ENCODE peak calls at places on chromosome 14, in eight cellular contexts. Z is activated CD4-positive, alpha-beta T cell treated with anti-CD3 and anti-CD28 coated beads for 48 hours; M is sigmoid colon; F is activated naive CD4-positive, alpha-beta T cell; C is AG04450; D is spleen; X is IMR-90; K is WERI-Rb-1. R is an unnamed sample.

GRCh38 chr14:103422981-103423600 is 37.9 kb downstream of the MARK3 start:
- DNase-seq in K (no peak), F (no peak), C (no peak), D (no peak), X (peak), M (no peak), Z (no peak), R (no peak)

GRCh38 chr14:23302290-23303225 is at the start of gene PPP1R3E:
- DNase-seq in X (peak), C (no peak), K (peak), D (peak), F (peak), M (peak), Z (peak), R (no peak)

GRCh38 chr14:72730468-72730867 is 163.4 kb downstream of the DPF3 start:
- DNase-seq in K (no peak), F (no peak), Z (no peak), D (no peak), M (no peak), C (no peak), X (no peak), R (no peak)

GRCh38 chr14:35337074-35337556 is 44.9 kb downstream of the PSMA6 start:
- DNase-seq in X (no peak), D (no peak), C (no peak), F (no peak), Z (no peak), K (no peak), M (no peak), R (no peak)

GRCh38 chr14:56196274-56196673 is 78.1 kb downstream of the PELI2 start:
- DNase-seq in X (peak), D (no peak), C (peak), K (no peak), F (no peak), Z (no peak), M (no peak), R (no peak)

GRCh38 chr14:50001146-50001998 is 108.5 kb downstream of the ARF6 start:
- DNase-seq in C (no peak), M (no peak), F (peak), D (peak), X (peak), Z (peak), K (peak), R (peak)

GRCh38 chr14:41548666-41549065 is 58.0 kb upstream of the LRFN5 start:
- DNase-seq in F (no peak), X (peak), K (no peak), D (no peak), Z (no peak), C (peak), M (no peak), R (no peak)

GRCh38 chr14:57389646-57390036 is 745 bp upstream of the NAA30 start:
- DNase-seq in D (no peak), F (no peak), Z (no peak), K (peak), C (no peak), M (no peak), X (no peak), R (no peak)

GRCh38 chr14:38867561-38868150 is 235.4 kb downstream of the SEC23A start:
- DNase-seq in Z (peak), F (peak), K (peak), M (peak), D (no peak), X (peak), C (peak), R (peak)

GRCh38 chr14:63308723-63309317 is 9.9 kb downstream of the GPHB5 start:
- DNase-seq in F (no peak), X (peak), C (no peak), M (no peak), D (no peak), K (peak), Z (peak), R (no peak)

GRCh38 chr14:99602054-99602787 is 1.8 kb downstream of the CCDC85C start:
- DNase-seq in K (no peak), D (no peak), F (no peak), C (no peak), X (peak), M (peak), Z (no peak), R (no peak)

GRCh38 chr14:104370256-104370870 is 209.2 kb upstream of the C14orf180 start:
- DNase-seq in X (no peak), D (no peak), Z (no peak), C (no peak), F (no peak), M (no peak), K (peak), R (no peak)

GRCh38 chr14:47278233-47278842 is 397.1 kb downstream of the MDGA2 start:
- DNase-seq in Z (peak), M (no peak), X (no peak), D (no peak), F (no peak), K (peak), C (no peak), R (no peak)

GRCh38 chr14:24071144-24071697 is at the start of gene CPNE6:
- DNase-seq in D (peak), F (no peak), X (no peak), M (no peak), K (no peak), C (no peak), Z (peak), R (no peak)

GRCh38 chr14:60204843-60205774 is 39.9 kb upstream of the DHRS7 start:
- DNase-seq in M (no peak), F (no peak), D (no peak), K (no peak), X (no peak), C (no peak), Z (no peak), R (no peak)

GRCh38 chr14:76771432-76771980 is 10.2 kb downstream of the VASH1 start:
- DNase-seq in X (no peak), F (no peak), C (no peak), Z (no peak), K (no peak), D (peak), M (peak), R (no peak)

GRCh38 chr14:92316937-92317336 is 6.0 kb upstream of the SLC24A4 start:
- DNase-seq in Z (no peak), X (no peak), M (no peak), F (no peak), K (no peak), C (no peak), D (no peak), R (no peak)

GRCh38 chr14:39773387-39773786 is 341.2 kb upstream of the FBXO33 start:
- DNase-seq in F (no peak), X (no peak), M (no peak), D (no peak), K (no peak), Z (no peak), C (no peak), R (no peak)

GRCh38 chr14:69268763-69269162 is 8.8 kb downstream of the GALNT16 start:
- DNase-seq in F (no peak), C (no peak), M (no peak), D (no peak), X (peak), Z (no peak), K (no peak), R (no peak)

GRCh38 chr14:94174622-94175402 is 690 bp downstream of the PPP4R4 start:
- DNase-seq in K (peak), F (no peak), C (no peak), M (peak), X (no peak), D (no peak), Z (peak), R (no peak)

GRCh38 chr14:93035917-93036651 is 79.6 kb downstream of the ITPK1 start:
- DNase-seq in X (no peak), M (peak), K (no peak), C (no peak), D (peak), F (no peak), Z (no peak), R (no peak)

GRCh38 chr14:35331605-35332516 is 39.7 kb downstream of the PSMA6 start:
- DNase-seq in K (no peak), Z (no peak), C (no peak), D (no peak), X (peak), M (no peak), F (no peak), R (peak)

GRCh38 chr14:104289485-104289884 is 151.1 kb downstream of the KIF26A start:
- DNase-seq in Z (no peak), M (peak), K (no peak), C (no peak), X (no peak), F (no peak), D (no peak), R (no peak)

GRCh38 chr14:65476290-65476941 is 63.9 kb downstream of the FUT8 start:
- DNase-seq in F (no peak), M (no peak), D (no peak), Z (no peak), K (no peak), X (no peak), C (no peak), R (no peak)

GRCh38 chr14:88310021-88310420 is 13.0 kb downstream of the KCNK10 start:
- DNase-seq in Z (no peak), X (no peak), D (no peak), C (no peak), F (no peak), K (no peak), M (no peak), R (no peak)

GRCh38 chr14:75334191-75335051 is 55.8 kb downstream of the FOS start:
- DNase-seq in D (peak), F (peak), K (no peak), Z (peak), X (peak), C (no peak), M (peak), R (peak)

GRCh38 chr14:91315844-91316267 is 71.4 kb upstream of the GPR68 start:
- DNase-seq in M (no peak), Z (peak), C (no peak), F (peak), D (peak), X (no peak), K (no peak), R (peak)

GRCh38 chr14:62629070-62629580 is 416.1 kb downstream of the KCNH5 start:
- DNase-seq in M (no peak), Z (no peak), D (no peak), F (no peak), K (no peak), X (no peak), C (no peak), R (no peak)

GRCh38 chr14:68596701-68597100 is 196.2 kb downstream of the ZFP36L1 start:
- DNase-seq in D (no peak), Z (no peak), C (no peak), M (no peak), X (no peak), F (no peak), K (no peak), R (no peak)

GRCh38 chr14:104655128-104655848 is 34.1 kb upstream of the INF2 start:
- DNase-seq in D (no peak), K (no peak), M (no peak), F (no peak), C (no peak), Z (no peak), X (no peak), R (no peak)

GRCh38 chr14:80445605-80446004 is 234.3 kb upstream of the DIO2 start:
- DNase-seq in M (no peak), D (no peak), K (no peak), Z (no peak), F (no peak), X (no peak), C (no peak), R (no peak)

GRCh38 chr14:103561381-103562134 is 899 bp downstream of the BAG5 start:
- DNase-seq in F (no peak), M (no peak), K (no peak), X (peak), C (no peak), Z (peak), D (no peak), R (no peak)

GRCh38 chr14:78325911-78326310 is 155.7 kb downstream of the NRXN3 start:
- DNase-seq in D (no peak), F (no peak), C (no peak), M (no peak), Z (no peak), K (no peak), X (no peak), R (no peak)